ENCODE peak calls at places on chromosomes 4 and X, in eight cellular contexts. A is stimulated activated CD4-positive, alpha-beta T cell treated with anti-CD3 and anti-CD28 coated beads, TNF-alpha, amount 100 ng/mL, for 1 hour; I is esophagus squamous epithelium; U is DMS53; N is HFF-Myc; F is GM20000; Z is upper lobe of right lung; E is LoVo. P is an unnamed sample.

GRCh38 chr4:83361416-83362196 is 27.0 kb upstream of the HPSE start:
- DNase-seq in A (no peak), I (no peak), U (no peak), N (no peak), F (no peak), Z (no peak), E (no peak), P (no peak)

GRCh38 chrX:118418811-118419251 is 72.9 kb downstream of the WDR44 start:
- DNase-seq in A (no peak), I (no peak), U (no peak), N (no peak), F (no peak), Z (no peak), E (no peak), P (no peak)

GRCh38 chrX:104618106-104618895 is 52.3 kb downstream of the IL1RAPL2 start:
- DNase-seq in A (no peak), I (no peak), U (no peak), N (no peak), F (no peak), Z (no peak), E (no peak), P (no peak)

GRCh38 chr4:88791274-88791673 is 93.6 kb upstream of the NAP1L5 start:
- DNase-seq in A (no peak), I (no peak), U (peak), N (no peak), F (no peak), Z (no peak), E (no peak), P (no peak)

GRCh38 chr4:72513227-72513626 is 55.8 kb downstream of the ADAMTS3 start:
- DNase-seq in A (no peak), I (no peak), U (no peak), N (no peak), F (no peak), Z (no peak), E (no peak), P (no peak)

GRCh38 chrX:11629593-11630211 is 36.0 kb downstream of the ARHGAP6 start:
- DNase-seq in A (no peak), I (no peak), U (no peak), N (peak), F (peak), Z (no peak), E (no peak), P (no peak)

GRCh38 chr4:18479825-18480224 is 458.3 kb upstream of the LCORL start:
- DNase-seq in A (no peak), I (no peak), U (peak), N (no peak), F (no peak), Z (no peak), E (no peak), P (no peak)

GRCh38 chr4:40573593-40574311 is 55.9 kb downstream of the RBM47 start:
- DNase-seq in A (no peak), I (no peak), U (no peak), N (no peak), F (no peak), Z (no peak), E (no peak), P (no peak)

GRCh38 chr4:8101213-8101781 is 57.3 kb downstream of the ABLIM2 start:
- DNase-seq in A (no peak), I (no peak), U (no peak), N (no peak), F (no peak), Z (peak), E (peak), P (no peak)

GRCh38 chrX:153816821-153817220 is 13.5 kb downstream of the PDZD4 start:
- DNase-seq in A (no peak), I (no peak), U (peak), N (no peak), F (no peak), Z (no peak), E (no peak), P (peak)

GRCh38 chrX:53223955-53224859 is 800 bp downstream of the KDM5C start:
- DNase-seq in A (peak), I (no peak), U (peak), N (no peak), F (no peak), Z (no peak), E (peak), P (no peak)

GRCh38 chr4:2372488-2373030 is 45.9 kb downstream of the ZFYVE28 start:
- DNase-seq in A (no peak), I (no peak), U (no peak), N (no peak), F (no peak), Z (no peak), E (no peak), P (no peak)

GRCh38 chrX:155679715-155680114 is 67.0 kb upstream of the TMLHE start:
- DNase-seq in A (no peak), I (no peak), U (no peak), N (no peak), F (no peak), Z (no peak), E (no peak), P (no peak)

GRCh38 chr4:121785479-121785878 is 15.6 kb upstream of the EXOSC9 start:
- DNase-seq in A (no peak), I (no peak), U (no peak), N (no peak), F (no peak), Z (no peak), E (no peak), P (no peak)

GRCh38 chr4:156971168-156971601 is 414 bp downstream of the PDGFC start:
- DNase-seq in A (no peak), I (no peak), U (peak), N (no peak), F (peak), Z (peak), E (no peak), P (no peak)

GRCh38 chr4:167380964-167381363 is 146.7 kb upstream of the SPOCK3 start:
- DNase-seq in A (no peak), I (no peak), U (no peak), N (no peak), F (no peak), Z (no peak), E (no peak), P (no peak)

GRCh38 chr4:83631066-83631465 is 95.2 kb downstream of the GPAT3 start:
- DNase-seq in A (no peak), I (no peak), U (no peak), N (peak), F (no peak), Z (no peak), E (no peak), P (no peak)

GRCh38 chr4:166594326-166594946 is 639.9 kb downstream of the SPOCK3 start:
- DNase-seq in A (no peak), I (no peak), U (peak), N (peak), F (peak), Z (no peak), E (peak), P (no peak)

GRCh38 chrX:123833387-123833786 is 26.5 kb upstream of the XIAP start:
- DNase-seq in A (peak), I (no peak), U (peak), N (no peak), F (peak), Z (no peak), E (peak), P (peak)

GRCh38 chrX:9144643-9145290 is 110.8 kb upstream of the FAM9B start:
- DNase-seq in A (no peak), I (no peak), U (peak), N (no peak), F (no peak), Z (peak), E (no peak), P (no peak)

GRCh38 chr4:22897520-22898108 is 204.9 kb downstream of the GBA3 start:
- DNase-seq in A (no peak), I (no peak), U (peak), N (peak), F (peak), Z (no peak), E (peak), P (no peak)

GRCh38 chr4:185405296-185405999 is 8.8 kb downstream of the ANKRD37 start:
- DNase-seq in A (no peak), I (no peak), U (no peak), N (no peak), F (no peak), Z (no peak), E (no peak), P (no peak)

GRCh38 chr4:70632028-70632427 is 3.5 kb downstream of the ENAM start:
- DNase-seq in A (no peak), I (no peak), U (peak), N (no peak), F (no peak), Z (no peak), E (peak), P (no peak)

GRCh38 chrX:14964500-14964899 is 91.3 kb downstream of the MOSPD2 start:
- DNase-seq in A (no peak), I (no peak), U (no peak), N (peak), F (no peak), Z (no peak), E (no peak), P (no peak)

GRCh38 chr4:2832309-2832980 is 11.2 kb upstream of the ADD1 start:
- DNase-seq in A (no peak), I (no peak), U (no peak), N (no peak), F (peak), Z (no peak), E (no peak), P (no peak)

GRCh38 chrX:14267224-14267623 is 237.5 kb upstream of the GEMIN8 start:
- DNase-seq in A (no peak), I (no peak), U (no peak), N (no peak), F (no peak), Z (no peak), E (peak), P (no peak)

GRCh38 chr4:7157140-7157488 is 35.2 kb upstream of the SORCS2 start:
- DNase-seq in A (no peak), I (no peak), U (no peak), N (no peak), F (no peak), Z (peak), E (no peak), P (no peak)

GRCh38 chr4:38237139-38237538 is 276.9 kb downstream of the PTTG2 start:
- DNase-seq in A (no peak), I (no peak), U (no peak), N (peak), F (no peak), Z (no peak), E (peak), P (no peak)

GRCh38 chrX:27918799-27919198 is 62.5 kb downstream of the DCAF8L1 start:
- DNase-seq in A (no peak), I (no peak), U (peak), N (no peak), F (no peak), Z (no peak), E (no peak), P (no peak)

GRCh38 chr4:182206916-182207315 is 36.3 kb upstream of the TENM3 start:
- DNase-seq in A (no peak), I (no peak), U (no peak), N (no peak), F (no peak), Z (no peak), E (no peak), P (no peak)

GRCh38 chr4:73731968-73732610 is 8.3 kb upstream of the CXCL8 start:
- DNase-seq in A (no peak), I (peak), U (no peak), N (no peak), F (no peak), Z (no peak), E (no peak), P (no peak)

GRCh38 chr4:73687414-73687813 is 53.0 kb upstream of the CXCL8 start:
- DNase-seq in A (no peak), I (no peak), U (no peak), N (no peak), F (no peak), Z (no peak), E (no peak), P (no peak)

P was measured in activated T-helper 1 cell treated with Interleukin-2 at 50 U/mL for 16 hours.